ENCODE peak calls at places on chromosomes 11 and 22, in seven cellular contexts. E, W, Y, I, B, M and L are unnamed samples.

GRCh38 chr22:24822471-24822870 is 16.5 kb downstream of the SGSM1 start:
- DNase-seq in B (no peak), Y (no peak), W (no peak), I (no peak), E (no peak), M (no peak), L (no peak)

GRCh38 chr11:126857860-126858808 is 142.4 kb downstream of the KIRREL3 start:
- DNase-seq in E (no peak), Y (no peak), I (no peak), M (peak; percentile 64), B (no peak), W (no peak), L (no peak)

GRCh38 chr11:114054830-114055229 is 4.7 kb upstream of the ZBTB16 start:
- DNase-seq in M (peak; percentile 53), E (no peak), W (no peak), I (no peak), Y (no peak), B (no peak), L (no peak)

GRCh38 chr11:3781423-3781822 is 15.9 kb downstream of the NUP98 start:
- DNase-seq in I (no peak), Y (no peak), M (no peak), E (no peak), B (no peak), W (no peak), L (no peak)

GRCh38 chr11:73866586-73866996 is 10.1 kb downstream of the COA4 start:
- DNase-seq in Y (no peak), M (peak; percentile 58), B (peak; percentile 52), E (peak; percentile 12), W (no peak), I (no peak), L (no peak)

GRCh38 chr22:33022231-33022630 is 36.0 kb downstream of the SYN3 start:
- DNase-seq in I (no peak), E (no peak), Y (no peak), W (no peak), M (no peak), B (no peak), L (no peak)

GRCh38 chr22:41468381-41469217 is at the start of the genes ACO2 and PHF5A:
- DNase-seq in B (peak; percentile 96), M (peak; percentile 86), E (peak; percentile 97), W (peak; percentile 77), Y (peak; percentile 98), I (peak; percentile 85), L (peak; percentile 94)

GRCh38 chr11:19872526-19873135 is 160.0 kb downstream of the NAV2 start:
- DNase-seq in W (no peak), B (no peak), Y (no peak), M (no peak), E (no peak), I (peak; percentile 23), L (peak; percentile 9)

GRCh38 chr11:45092901-45093760 is 53.3 kb upstream of the PRDM11 start:
- DNase-seq in B (no peak), M (no peak), I (no peak), E (no peak), Y (no peak), W (no peak), L (no peak)

GRCh38 chr22:50293441-50294318 is 13.8 kb downstream of the PLXNB2 start:
- DNase-seq in M (peak; percentile 60), W (no peak), Y (no peak), E (no peak), I (no peak), B (peak; percentile 87), L (peak; percentile 44)

GRCh38 chr11:128453444-128454336 is 133.7 kb downstream of the ETS1 start:
- DNase-seq in M (no peak), I (no peak), W (no peak), B (no peak), E (no peak), Y (no peak), L (no peak)

GRCh38 chr11:20608938-20609337 is 9.5 kb downstream of the SLC6A5 start:
- DNase-seq in M (no peak), B (no peak), I (no peak), E (no peak), W (no peak), Y (no peak), L (no peak)

GRCh38 chr11:108768370-108768769 is 103.5 kb downstream of the DDX10 start:
- DNase-seq in W (no peak), I (no peak), E (no peak), M (no peak), Y (no peak), B (no peak), L (no peak)

GRCh38 chr11:97079244-97079643 is 689.4 kb downstream of the JRKL start:
- DNase-seq in W (no peak), E (no peak), Y (peak; percentile 17), M (no peak), I (no peak), B (no peak), L (no peak)

GRCh38 chr22:49642741-49643140 is 184.9 kb downstream of the BRD1 start:
- DNase-seq in I (no peak), B (no peak), E (no peak), W (no peak), Y (no peak), M (no peak), L (no peak)

GRCh38 chr11:72136677-72137255 is 1.2 kb downstream of the FOLR3 start:
- DNase-seq in M (no peak), I (no peak), E (no peak), W (no peak), B (no peak), Y (no peak), L (no peak)

GRCh38 chr11:58039589-58039988 is 8.8 kb downstream of the OR6Q1 start:
- DNase-seq in E (no peak), I (no peak), B (no peak), M (no peak), Y (no peak), W (no peak), L (no peak)

GRCh38 chr22:50526849-50527801 is 1.7 kb upstream of the SCO2 start:
- DNase-seq in M (peak; percentile 77), Y (no peak), I (no peak), W (peak; percentile 64), E (no peak), B (peak; percentile 70), L (no peak)

GRCh38 chr11:71236836-71237475 is 15.4 kb downstream of the SHANK2 start:
- DNase-seq in I (no peak), W (no peak), B (no peak), E (no peak), M (peak; percentile 5), Y (no peak), L (no peak)

GRCh38 chr22:21448627-21449416 is 18.4 kb upstream of the TMEM191C start:
- DNase-seq in M (no peak), E (no peak), B (no peak), W (no peak), I (no peak), Y (no peak), L (no peak)

GRCh38 chr22:21446128-21446826 is 20.9 kb upstream of the TMEM191C start:
- DNase-seq in Y (no peak), I (no peak), M (no peak), E (no peak), W (no peak), B (no peak), L (no peak)

GRCh38 chr22:21449531-21450319 is 17.5 kb upstream of the TMEM191C start:
- DNase-seq in E (no peak), B (no peak), M (no peak), W (no peak), Y (no peak), I (no peak), L (no peak)

GRCh38 chr22:21446827-21447690 is 20.1 kb upstream of the TMEM191C start:
- DNase-seq in W (no peak), Y (no peak), I (no peak), E (no peak), M (no peak), B (no peak), L (no peak)

DNA sequence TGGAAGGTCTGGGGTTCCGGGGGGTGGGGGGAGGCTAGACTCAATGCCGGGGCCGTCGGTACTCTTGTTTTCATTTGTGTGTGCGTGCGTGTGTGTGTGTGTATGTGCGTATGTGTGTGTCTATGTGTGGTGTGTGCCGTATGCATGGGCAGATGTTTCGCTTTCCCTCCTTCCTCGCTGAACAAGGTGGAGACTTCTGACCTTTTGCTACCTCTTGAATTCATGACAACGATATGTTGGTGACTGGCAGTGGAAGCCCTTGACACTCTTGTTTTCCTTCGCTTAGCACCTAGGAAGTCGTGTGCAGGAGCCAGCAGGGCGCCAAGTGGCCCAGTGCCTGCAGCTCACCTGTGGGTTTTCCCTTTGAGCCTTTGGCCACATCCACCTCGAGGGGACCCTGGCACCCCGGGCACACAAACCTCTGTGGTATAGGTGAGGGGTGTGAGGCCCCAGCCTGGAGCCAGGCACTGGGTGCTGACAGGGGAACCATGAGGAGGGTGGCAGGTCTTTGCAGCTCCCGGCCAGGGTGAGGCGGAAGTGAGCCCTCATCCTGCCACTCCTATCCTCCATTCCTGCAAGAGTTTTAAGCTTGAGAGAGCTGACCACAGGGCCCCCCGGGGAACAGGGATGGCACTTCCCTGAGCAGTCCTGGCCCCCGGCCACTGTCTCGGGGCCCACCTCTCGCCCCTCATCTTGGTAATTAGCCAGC is 19.3 kb upstream of the TMEM191C start:
- DNase-seq in I (no peak), M (peak; percentile 58), B (no peak), Y (no peak), W (peak; percentile 79), E (no peak), L (no peak)
- TF ChIP-seq YY1 in I (no peak), M (no peak), B (no peak), Y (no peak), W (peak; percentile 79), E (no peak), L (no peak)

GRCh38 chr11:117171648-117172051 is 6.9 kb upstream of the SIDT2 start:
- DNase-seq in M (no peak), I (no peak), W (peak; percentile 60), B (no peak), E (no peak), Y (no peak), L (no peak)
- H3K9ac ChIP-seq in M (no peak overlapping the region), I (no peak overlapping the region), W (peak overlapping the region; percentile 24), B (no peak overlapping the region), E (no peak overlapping the region), Y (no peak overlapping the region), L (no peak overlapping the region)

GRCh38 chr22:26289486-26290250 is 120.4 kb downstream of the SEZ6L start:
- DNase-seq in M (no peak), B (no peak), I (no peak), W (no peak), Y (no peak), E (no peak), L (no peak)

GRCh38 chr22:26283330-26283729 is 114.1 kb downstream of the SEZ6L start:
- DNase-seq in Y (no peak), W (no peak), B (no peak), M (no peak), E (no peak), I (no peak), L (no peak)

GRCh38 chr22:26285632-26286031 is 116.4 kb downstream of the SEZ6L start:
- DNase-seq in I (no peak), Y (no peak), W (no peak), E (no peak), M (no peak), B (no peak), L (no peak)

GRCh38 chr22:26287382-26288228 is 118.3 kb downstream of the SEZ6L start:
- DNase-seq in B (no peak), M (no peak), W (no peak), I (no peak), Y (no peak), E (no peak), L (no peak)

GRCh38 chr22:26286091-26286780 is 117.0 kb downstream of the SEZ6L start:
- DNase-seq in I (no peak), W (no peak), B (no peak), Y (no peak), M (no peak), E (no peak), L (no peak)
- H3K4me3 ChIP-seq in I (no peak overlapping the region), W (no peak overlapping the region), B (no peak overlapping the region), Y (no peak overlapping the region), M (no peak overlapping the region), E (no peak overlapping the region), L (no peak overlapping the region)

GRCh38 chr22:35930933-35931332 is 97.7 kb downstream of the RBFOX2 start:
- DNase-seq in E (peak; percentile 44), W (peak; percentile 19), B (peak; percentile 78), I (no peak), M (peak; percentile 59), Y (peak; percentile 24), L (no peak)
- TF ChIP-seq YY1 in E (no peak), W (no peak), B (no peak), I (no peak), M (no peak), Y (no peak), L (no peak)